ENCODE peak calls at places on chromosome 21, in five cellular contexts. One of them, this sample, is unnamed.

GRCh38 chr21:37866027-37866426 is 50.2 kb downstream of the KCNJ6 start:
- DNase-seq in RPMI8226: peak
- DNase-seq in fibroblast of mammary gland: no peak
- DNase-seq in tibial artery: no peak
- DNase-seq in C1 segment of cervical spinal cord: no peak
- DNase-seq in this sample: no peak

GRCh38 chr21:28410264-28410663 is 582.4 kb downstream of the LTN1 start:
- DNase-seq in RPMI8226: no peak
- DNase-seq in fibroblast of mammary gland: no peak
- DNase-seq in tibial artery: no peak
- DNase-seq in C1 segment of cervical spinal cord: no peak
- DNase-seq in this sample: no peak

GRCh38 chr21:27570306-27570868 is 603.5 kb upstream of the ADAMTS5 start:
- DNase-seq in RPMI8226: no peak
- DNase-seq in fibroblast of mammary gland: peak
- DNase-seq in tibial artery: peak
- DNase-seq in C1 segment of cervical spinal cord: no peak
- DNase-seq in this sample: peak

GRCh38 chr21:35578350-35578782 is 482.0 kb downstream of the SETD4 start:
- DNase-seq in RPMI8226: peak
- DNase-seq in fibroblast of mammary gland: peak
- DNase-seq in tibial artery: no peak
- DNase-seq in C1 segment of cervical spinal cord: no peak
- DNase-seq in this sample: no peak

GRCh38 chr21:34580181-34580700 is 34.7 kb downstream of the RCAN1 start:
- DNase-seq in RPMI8226: no peak
- DNase-seq in fibroblast of mammary gland: peak
- DNase-seq in tibial artery: no peak
- DNase-seq in C1 segment of cervical spinal cord: no peak
- DNase-seq in this sample: no peak

GRCh38 chr21:42474043-42474831 is 21.8 kb downstream of the RSPH1 start:
- DNase-seq in RPMI8226: no peak
- DNase-seq in fibroblast of mammary gland: peak
- DNase-seq in tibial artery: peak
- DNase-seq in C1 segment of cervical spinal cord: no peak
- DNase-seq in this sample: no peak

GRCh38 chr21:38139380-38140168 is 117.2 kb upstream of the KCNJ15 start:
- DNase-seq in RPMI8226: no peak
- DNase-seq in fibroblast of mammary gland: peak
- DNase-seq in tibial artery: no peak
- DNase-seq in C1 segment of cervical spinal cord: no peak
- DNase-seq in this sample: no peak

GRCh38 chr21:28605138-28605537 is 387.5 kb downstream of the LTN1 start:
- DNase-seq in RPMI8226: peak
- DNase-seq in fibroblast of mammary gland: no peak
- DNase-seq in tibial artery: no peak
- DNase-seq in C1 segment of cervical spinal cord: no peak
- DNase-seq in this sample: no peak

GRCh38 chr21:36587388-36587787 is 107.5 kb upstream of the CLDN14 start:
- DNase-seq in RPMI8226: no peak
- DNase-seq in fibroblast of mammary gland: peak
- DNase-seq in tibial artery: no peak
- DNase-seq in C1 segment of cervical spinal cord: no peak
- DNase-seq in this sample: no peak

GRCh38 chr21:38997051-38997450 is 186.2 kb downstream of the PSMG1 start:
- DNase-seq in RPMI8226: no peak
- DNase-seq in fibroblast of mammary gland: no peak
- DNase-seq in tibial artery: no peak
- DNase-seq in C1 segment of cervical spinal cord: no peak
- DNase-seq in this sample: no peak

GRCh38 chr21:31354604-31355443 is 10.8 kb upstream of the TIAM1 start:
- DNase-seq in RPMI8226: no peak
- DNase-seq in fibroblast of mammary gland: peak
- DNase-seq in tibial artery: no peak
- DNase-seq in C1 segment of cervical spinal cord: no peak
- DNase-seq in this sample: no peak

GRCh38 chr21:18424250-18424649 is 20.7 kb upstream of the TMPRSS15 start:
- DNase-seq in RPMI8226: no peak
- DNase-seq in fibroblast of mammary gland: no peak
- DNase-seq in tibial artery: no peak
- DNase-seq in C1 segment of cervical spinal cord: no peak
- DNase-seq in this sample: no peak

GRCh38 chr21:45466330-45467220 is 61.6 kb downstream of the COL18A1 start:
- DNase-seq in RPMI8226: no peak
- DNase-seq in fibroblast of mammary gland: no peak
- DNase-seq in tibial artery: no peak
- DNase-seq in C1 segment of cervical spinal cord: no peak
- DNase-seq in this sample: no peak

GRCh38 chr21:45544449-45545235 is 2.4 kb upstream of the SLC19A1 start:
- DNase-seq in RPMI8226: no peak
- DNase-seq in fibroblast of mammary gland: no peak
- DNase-seq in tibial artery: peak
- DNase-seq in C1 segment of cervical spinal cord: no peak
- DNase-seq in this sample: peak

GRCh38 chr21:41926068-41926806 is 27.6 kb downstream of the C2CD2 start:
- DNase-seq in RPMI8226: peak
- DNase-seq in fibroblast of mammary gland: peak
- DNase-seq in tibial artery: no peak
- DNase-seq in C1 segment of cervical spinal cord: no peak
- DNase-seq in this sample: no peak

GRCh38 chr21:31107871-31108270 is 69.6 kb upstream of the KRTAP19-8 start:
- DNase-seq in RPMI8226: no peak
- DNase-seq in fibroblast of mammary gland: no peak
- DNase-seq in tibial artery: no peak
- DNase-seq in C1 segment of cervical spinal cord: no peak
- DNase-seq in this sample: no peak

GRCh38 chr21:42630626-42631025 is 22.8 kb upstream of the PDE9A start:
- DNase-seq in RPMI8226: no peak
- DNase-seq in fibroblast of mammary gland: no peak
- DNase-seq in tibial artery: no peak
- DNase-seq in C1 segment of cervical spinal cord: no peak
- DNase-seq in this sample: no peak

GRCh38 chr21:42092805-42093590 is 21.9 kb downstream of the UMODL1 start:
- DNase-seq in RPMI8226: no peak
- DNase-seq in fibroblast of mammary gland: no peak
- DNase-seq in tibial artery: no peak
- DNase-seq in C1 segment of cervical spinal cord: no peak
- DNase-seq in this sample: no peak

GRCh38 chr21:31252611-31253010 is 91.5 kb downstream of the TIAM1 start:
- DNase-seq in RPMI8226: no peak
- DNase-seq in fibroblast of mammary gland: no peak
- DNase-seq in tibial artery: no peak
- DNase-seq in C1 segment of cervical spinal cord: no peak
- DNase-seq in this sample: no peak

GRCh38 chr21:15754640-15755039 is 24.9 kb downstream of the USP25 start:
- DNase-seq in RPMI8226: no peak
- DNase-seq in fibroblast of mammary gland: peak
- DNase-seq in tibial artery: no peak
- DNase-seq in C1 segment of cervical spinal cord: no peak
- DNase-seq in this sample: no peak

This sample was measured in uterus.